ENCODE peak calls at places on chromosome 6, in ten cellular contexts. P is GM04504; Z is anterior cingulate cortex; E is GM10248; U is AG08396; G is central memory CD8-positive, alpha-beta T cell; V is tibial nerve; J is fibroblast of gingiva; M is activated T-helper 1 cell treated with Interleukin-2 at 50 U/mL for 16 hours; C is LHCN-M2. H is an unnamed sample.

GRCh38 chr6:81476881-81477280 is 275.6 kb downstream of the TENT5A start:
- DNase-seq in U (peak; percentile 14), E (no peak), C (peak; percentile 56), J (peak; percentile 66), Z (no peak), V (no peak), G (no peak), M (no peak), P (peak; percentile 47), H (no peak)

GRCh38 chr6:136739501-136739900 is 52.8 kb downstream of the MAP3K5 start:
- DNase-seq in P (no peak), Z (no peak), V (no peak), G (no peak), U (no peak), J (no peak), E (no peak), M (no peak), C (no peak), H (no peak)

GRCh38 chr6:35360349-35361138 is 18.2 kb downstream of the PPARD start:
- DNase-seq in U (no peak), J (peak; percentile 66), Z (peak; percentile 66), M (no peak), C (no peak), E (no peak), V (no peak), G (no peak), P (no peak), H (no peak)

GRCh38 chr6:77466055-77467028 is 3.1 kb upstream of the HTR1B start:
- DNase-seq in V (peak; percentile 37), G (no peak), E (peak; percentile 40), U (peak; percentile 81), M (no peak), P (no peak), Z (no peak), J (peak; percentile 52), C (peak; percentile 77), H (no peak)

GRCh38 chr6:112939543-112939942 is 592.4 kb downstream of the RFPL4B start:
- DNase-seq in M (no peak), C (peak; percentile 43), V (no peak), Z (no peak), G (no peak), U (no peak), E (no peak), J (peak; percentile 5), P (no peak), H (no peak)

GRCh38 chr6:100447900-100448700 is 16.6 kb downstream of the SIM1 start:
- DNase-seq in Z (no peak), J (no peak), E (no peak), V (no peak), P (no peak), M (no peak), C (no peak), U (no peak), G (no peak), H (no peak)

GRCh38 chr6:21754891-21755290 is 161.3 kb downstream of the SOX4 start:
- DNase-seq in P (no peak), G (no peak), M (no peak), C (peak; percentile 60), V (no peak), J (peak; percentile 9), E (no peak), U (no peak), Z (no peak), H (no peak)

GRCh38 chr6:33116881-33117711 is 41.3 kb downstream of the HLA-DPB1 start:
- DNase-seq in C (no peak), V (no peak), U (no peak), Z (no peak), M (no peak), J (no peak), G (no peak), E (no peak), P (no peak), H (no peak)

GRCh38 chr6:163661271-163661671 is 246.8 kb downstream of the QKI start:
- DNase-seq in J (no peak), E (peak; percentile 48), V (no peak), G (no peak), U (no peak), M (no peak), C (no peak), P (no peak), Z (no peak), H (no peak)

GRCh38 chr6:41408576-41408975 is 73.2 kb downstream of the NCR2 start:
- DNase-seq in U (no peak), C (no peak), G (no peak), P (no peak), M (no peak), J (no peak), E (no peak), V (no peak), Z (no peak), H (no peak)

GRCh38 chr6:56690519-56691200 is 48.0 kb upstream of the DST start:
- DNase-seq in G (no peak), M (no peak), C (peak; percentile 60), V (no peak), E (no peak), U (no peak), P (peak; percentile 50), Z (no peak), J (peak; percentile 71), H (no peak)

GRCh38 chr6:107819217-107819616 is 4.9 kb downstream of the SCML4 start:
- DNase-seq in Z (no peak), P (no peak), U (no peak), J (no peak), C (no peak), M (no peak), G (no peak), E (no peak), V (no peak), H (no peak)